ENCODE peak calls at places on chromosome 22, in nine cellular contexts. G is ovary, Y is A549, S is transverse colon, U is stomach, X is HepG2, N is suprapubic skin, E is K562, I is H1. K is an unnamed sample.

GRCh38 chr22:39343259-39344045 is 6.3 kb upstream of the SYNGR1 start:
- DNase-seq in G (peak; percentile 60), Y (peak; percentile 61), S (peak; percentile 66), U (peak; percentile 75), X (peak; percentile 70), N (no peak), E (peak; percentile 70), I (peak; percentile 34), K (no peak)

GRCh38 chr22:38881464-38881871 is 9.5 kb upstream of the CBX6 start:
- DNase-seq in G (peak; percentile 84), Y (no peak), S (peak; percentile 54), U (peak; percentile 59), X (no peak), N (no peak), E (no peak), I (no peak), K (peak; percentile 90)

GRCh38 chr22:43600265-43600664 is 188.5 kb downstream of the MPPED1 start:
- DNase-seq in G (no peak), Y (no peak), S (no peak), U (no peak), X (no peak), N (no peak), E (no peak), I (no peak), K (no peak)

GRCh38 chr22:17258015-17258827 is 39.0 kb upstream of the ADA2 start:
- DNase-seq in G (peak; percentile 33), Y (no peak), S (peak; percentile 84), U (peak; percentile 53), X (no peak), N (no peak), E (peak; percentile 39), I (no peak), K (no peak)

GRCh38 chr22:49972163-49973017 is 11.8 kb downstream of the PIM3 start:
- DNase-seq in G (peak; percentile 58), Y (no peak), S (no peak), U (peak; percentile 42), X (no peak), N (peak; percentile 79), E (no peak), I (no peak), K (no peak)

GRCh38 chr22:30460147-30460546 is 11.7 kb downstream of the SEC14L3 start:
- DNase-seq in G (no peak), Y (peak; percentile 40), S (peak; percentile 14), U (peak; percentile 69), X (no peak), N (no peak), E (no peak), I (no peak), K (no peak)

GRCh38 chr22:39814899-39815298 is 78.7 kb downstream of the ENTHD1 start:
- DNase-seq in G (no peak), Y (no peak), S (no peak), U (no peak), X (no peak), N (no peak), E (no peak), I (no peak), K (no peak)

GRCh38 chr22:37999640-38000272 is 15.4 kb upstream of the SOX10 start:
- DNase-seq in G (no peak), Y (no peak), S (no peak), U (no peak), X (no peak), N (no peak), E (peak; percentile 12), I (no peak), K (no peak)

GRCh38 chr22:37425800-37426531 is 1.3 kb downstream of the ELFN2 start:
- DNase-seq in G (no peak), Y (peak; percentile 22), S (no peak), U (no peak), X (no peak), N (no peak), E (no peak), I (no peak), K (no peak)

DNA sequence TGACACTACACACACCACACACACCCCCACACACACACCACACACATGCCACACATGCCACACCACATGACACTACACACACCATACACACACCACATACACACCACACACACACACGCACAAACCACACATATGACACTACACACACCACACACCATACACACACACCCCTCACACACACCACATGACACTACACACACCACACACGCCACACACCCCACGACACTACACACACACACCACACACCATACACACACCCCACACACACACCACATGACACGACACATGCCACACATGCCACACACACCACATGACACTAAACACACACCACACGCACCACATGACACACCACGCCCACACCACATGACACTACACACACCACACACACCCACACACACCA is 101.8 kb upstream of the ASPHD2 start:
- DNase-seq in G (no peak), Y (no peak), S (no peak), U (no peak), X (no peak), N (no peak), E (no peak), I (no peak), K (no peak)
- TF ChIP-seq EP300 in G (no peak), Y (no peak), S (no peak), U (no peak), X (no peak), N (no peak), E (no peak), I (no peak), K (no peak)

DNA sequence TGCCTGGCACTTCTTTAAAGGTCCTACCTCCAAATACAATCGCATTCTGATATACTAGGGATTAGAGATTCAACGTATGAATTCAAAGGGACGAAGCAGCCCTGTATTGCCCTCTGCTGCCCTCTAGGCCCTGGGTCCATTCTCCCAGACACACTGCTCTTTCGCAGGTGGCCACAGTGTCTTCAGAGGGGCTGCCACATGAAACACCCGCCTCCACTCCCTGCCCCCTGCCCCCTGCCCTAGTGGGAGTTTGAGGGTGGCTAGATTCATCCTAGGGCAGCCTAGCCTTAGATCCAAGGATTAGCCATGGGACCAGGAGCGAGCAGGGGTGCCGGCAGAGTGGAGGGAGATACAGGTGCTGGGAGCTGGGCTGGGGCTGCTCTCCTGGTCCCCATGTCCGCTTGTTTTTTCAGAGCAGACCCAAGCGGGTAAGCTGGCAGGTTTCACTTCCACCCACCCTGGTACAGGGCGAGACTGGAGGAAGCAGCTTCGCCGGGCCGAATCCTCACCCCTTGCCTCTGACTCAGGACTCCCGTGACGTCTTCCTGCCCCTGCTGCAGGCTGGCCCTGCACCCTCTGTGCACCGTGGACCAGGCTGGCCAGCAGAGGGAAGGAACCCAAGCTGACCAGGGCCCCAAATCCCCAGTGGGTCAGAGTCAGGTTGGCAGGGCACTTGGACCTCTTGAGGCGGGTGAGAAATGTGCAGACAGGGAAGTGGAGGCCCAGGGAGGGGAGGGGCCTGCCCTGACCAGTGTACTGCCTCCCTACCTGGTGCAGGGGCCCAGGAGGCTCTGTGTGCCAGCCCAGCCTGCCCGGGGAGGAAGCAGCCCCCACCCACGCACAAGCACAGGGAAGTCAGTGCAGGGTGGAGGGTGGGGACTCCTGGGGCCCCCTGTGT is 28.4 kb upstream of the HMOX1 start:
- DNase-seq in G (peak; percentile 35), Y (peak; percentile 50), S (peak; percentile 80), U (peak; percentile 57), X (peak; percentile 45), N (peak; percentile 85), E (peak; percentile 39), I (no peak), K (peak; percentile 35)
- TF ChIP-seq EP300 in G (no peak), Y (no peak), S (no peak), U (no peak), X (no peak), N (no peak), E (no peak), I (no peak), K (no peak)

DNA sequence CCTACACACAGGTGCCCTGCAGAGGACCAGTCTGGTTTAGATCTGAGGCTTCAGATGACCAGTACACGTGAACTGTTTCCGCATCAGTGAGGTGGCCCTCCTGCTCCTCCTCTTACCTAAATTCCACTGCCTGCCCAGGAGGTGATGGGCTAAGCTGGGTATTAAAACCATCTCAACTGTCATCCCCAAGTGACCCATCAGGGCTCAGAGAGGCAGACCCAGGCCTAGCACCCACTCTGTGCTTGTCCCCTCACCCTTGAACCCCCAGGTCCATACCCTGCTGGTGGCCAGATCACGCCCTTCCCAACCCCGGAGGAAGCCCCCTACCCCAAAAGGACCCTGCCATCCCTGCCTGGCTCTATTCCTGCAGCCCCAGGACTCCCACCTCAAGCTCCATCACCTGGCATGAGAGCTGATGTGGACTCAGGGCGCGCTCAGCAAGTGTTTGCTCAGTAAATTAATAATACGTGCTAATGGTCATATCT is 21.3 kb downstream of the RSPH14 start:
- DNase-seq in G (no peak), Y (no peak), S (no peak), U (no peak), X (no peak), N (no peak), E (no peak), I (no peak), K (no peak)
- TF ChIP-seq EP300 in G (no peak), Y (no peak), S (no peak), U (no peak), X (no peak), N (no peak), E (no peak), I (no peak), K (no peak)

GRCh38 chr22:24930678-24931077 is 15.8 kb downstream of the LHFPL7 start:
- DNase-seq in G (no peak), Y (no peak), S (no peak), U (no peak), X (no peak), N (no peak), E (no peak), I (no peak), K (no peak)

GRCh38 chr22:24928322-24928721 is 18.2 kb downstream of the LHFPL7 start:
- DNase-seq in G (no peak), Y (no peak), S (no peak), U (no peak), X (no peak), N (no peak), E (no peak), I (no peak), K (no peak)

GRCh38 chr22:24925586-24926427 is 20.7 kb downstream of the LHFPL7 start:
- DNase-seq in G (no peak), Y (no peak), S (no peak), U (no peak), X (no peak), N (no peak), E (no peak), I (no peak), K (no peak)

GRCh38 chr22:24926428-24926725 is 20.1 kb downstream of the LHFPL7 start:
- DNase-seq in G (no peak), Y (no peak), S (no peak), U (no peak), X (no peak), N (no peak), E (no peak), I (no peak), K (no peak)

DNA sequence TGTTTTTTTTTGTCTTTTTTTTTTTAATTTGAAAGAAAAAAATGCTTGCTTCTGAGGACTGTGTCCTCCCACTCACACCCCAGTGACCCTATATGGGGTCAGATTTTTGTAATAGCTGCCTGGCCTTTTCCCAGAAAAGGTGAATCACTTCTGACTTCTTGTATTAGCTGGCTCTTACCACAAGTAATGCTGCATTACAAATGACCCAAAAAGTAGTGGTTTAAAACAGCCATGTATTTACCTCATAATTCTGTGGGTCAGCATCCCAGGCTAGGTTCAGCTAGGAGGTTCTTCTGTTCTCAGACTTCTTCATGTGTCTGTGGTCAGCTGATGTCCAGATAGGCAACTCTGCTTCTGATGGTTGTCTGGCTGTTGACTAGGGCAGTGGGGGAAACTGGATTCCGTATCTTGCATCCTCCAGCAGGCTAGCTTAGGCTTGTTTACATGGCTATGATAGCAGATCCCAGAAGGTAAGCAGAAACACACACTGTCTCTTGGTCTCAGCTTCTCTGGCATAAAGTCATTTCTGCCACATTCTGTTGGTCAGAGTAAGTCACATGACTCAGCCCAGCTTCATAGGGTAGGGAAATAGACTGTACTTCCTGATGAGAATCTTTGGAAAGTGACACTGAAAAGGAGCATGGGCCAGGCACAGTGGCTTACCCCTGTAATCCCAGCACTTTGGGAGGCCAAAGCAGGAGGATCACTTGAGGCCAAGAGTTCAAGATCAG is 19.5 kb downstream of the LHFPL7 start:
- DNase-seq in G (no peak), Y (no peak), S (no peak), U (no peak), X (no peak), N (no peak), E (no peak), I (no peak), K (no peak)
- TF ChIP-seq EP300 in G (no peak), Y (no peak), S (no peak), U (no peak), X (no peak), N (no peak), E (no peak), I (no peak), K (no peak)